ENCODE peak calls at places on chromosomes 7 and 10, in five cellular contexts. B is HL-60, G is fibroblast of mammary gland, A is mucosa of descending colon, W is aorta. M is an unnamed sample.

GRCh38 chr10:43048301-43049051 is 28.4 kb upstream of the RET start:
- DNase-seq in B (no peak), G (no peak), A (no peak), W (peak), M (peak)

GRCh38 chr10:17737021-17737965 is 14.7 kb upstream of the TMEM236 start:
- DNase-seq in B (no peak), G (peak), A (no peak), W (no peak), M (no peak)

GRCh38 chr10:103633846-103634245 is 140.3 kb downstream of the NEURL1 start:
- DNase-seq in B (no peak), G (no peak), A (no peak), W (no peak), M (peak)

GRCh38 chr10:110989016-110989415 is 69.6 kb downstream of the SHOC2 start:
- DNase-seq in B (no peak), G (peak), A (no peak), W (no peak), M (no peak)

GRCh38 chr10:33416209-33416608 is 81.7 kb upstream of the NRP1 start:
- DNase-seq in B (no peak), G (no peak), A (no peak), W (no peak), M (no peak)

GRCh38 chr7:26168458-26169023 is 16.5 kb downstream of the NFE2L3 start:
- DNase-seq in B (no peak), G (no peak), A (no peak), W (no peak), M (no peak)

GRCh38 chr10:28215930-28216329 is 86.9 kb downstream of the MPP7 start:
- DNase-seq in B (no peak), G (no peak), A (peak), W (no peak), M (no peak)

GRCh38 chr10:87622290-87623004 is 37.2 kb upstream of the PAPSS2 start:
- DNase-seq in B (no peak), G (no peak), A (no peak), W (no peak), M (no peak)

GRCh38 chr7:48089415-48089975 is 430 bp downstream of the UPP1 start:
- DNase-seq in B (no peak), G (no peak), A (no peak), W (no peak), M (peak)

GRCh38 chr10:114397651-114398145 is 6.6 kb downstream of the AFAP1L2 start:
- DNase-seq in B (no peak), G (no peak), A (no peak), W (no peak), M (no peak)

GRCh38 chr10:119667562-119668328 is 16.6 kb downstream of the BAG3 start:
- DNase-seq in B (no peak), G (peak), A (no peak), W (peak), M (no peak)

GRCh38 chr10:72981028-72981881 is 26.6 kb upstream of the PLA2G12B start:
- DNase-seq in B (no peak), G (no peak), A (no peak), W (no peak), M (no peak)

GRCh38 chr7:111756687-111757178 is 194.4 kb upstream of the IMMP2L start:
- DNase-seq in B (peak), G (peak), A (peak), W (peak), M (peak)

GRCh38 chr7:99554929-99555328 is 3.0 kb upstream of the FAM200A start:
- DNase-seq in B (no peak), G (no peak), A (no peak), W (no peak), M (no peak)

GRCh38 chr10:88508054-88508453 is 75.1 kb downstream of the RNLS start:
- DNase-seq in B (no peak), G (no peak), A (no peak), W (no peak), M (no peak)

GRCh38 chr7:34219153-34219552 is 313.8 kb downstream of the BMPER start:
- DNase-seq in B (no peak), G (no peak), A (no peak), W (no peak), M (no peak)

GRCh38 chr7:135330088-135330487 is 96.5 kb downstream of the STRA8 start:
- DNase-seq in B (no peak), G (no peak), A (no peak), W (no peak), M (no peak)

DNA sequence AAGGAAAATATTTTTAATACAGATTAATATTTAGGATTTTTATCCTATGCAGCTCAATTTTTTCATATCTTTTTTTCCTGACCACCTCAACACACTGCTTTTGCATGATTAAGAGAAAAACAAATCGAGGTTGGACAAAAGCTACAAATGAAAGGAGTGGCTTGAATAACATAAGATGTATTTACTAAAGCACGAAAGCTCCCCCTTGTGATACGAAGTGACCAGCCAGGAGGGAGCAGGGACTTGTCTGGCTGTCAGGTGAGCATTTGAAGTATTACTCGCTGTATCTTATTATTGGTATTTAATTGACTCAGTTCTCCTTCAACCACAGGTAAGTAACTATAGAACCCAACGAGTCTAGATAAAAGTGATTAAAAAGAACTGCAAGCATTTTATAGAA is 265.2 kb upstream of the PHF14 start:
- DNase-seq in B (no peak), G (no peak), A (no peak), W (no peak), M (no peak)
- H3K4me3 ChIP-seq in B (no peak), G (no peak), A (no peak), W (no peak), M (no peak)

DNA sequence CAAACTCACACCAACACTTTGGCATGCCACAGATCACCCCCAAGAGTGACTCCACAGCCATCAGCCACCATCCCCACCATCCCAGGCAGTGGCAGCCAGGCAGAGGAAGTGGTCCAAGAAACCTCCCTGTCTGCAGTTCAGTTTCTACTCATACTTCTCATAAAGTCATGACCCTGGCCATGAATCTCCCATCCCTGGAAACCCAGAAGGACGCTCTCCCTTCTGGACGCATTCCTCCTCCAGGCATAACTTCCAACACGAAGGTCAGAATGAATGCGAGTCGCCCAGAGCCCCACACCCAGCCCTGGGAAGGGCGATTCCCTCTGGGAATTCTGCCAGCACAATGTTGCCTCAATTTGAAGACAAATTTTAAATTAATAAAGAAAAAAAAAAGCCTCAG is 307.8 kb downstream of the FRMD4A start:
- DNase-seq in B (no peak), G (peak), A (no peak), W (no peak), M (no peak)
- H3K4me3 ChIP-seq in B (no peak), G (no peak), A (no peak), W (no peak), M (no peak)

GRCh38 chr7:12067156-12067831 is 143.8 kb upstream of the TMEM106B start:
- DNase-seq in B (no peak), G (peak), A (peak), W (no peak), M (no peak)

GRCh38 chr7:12069757-12070156 is 141.3 kb upstream of the TMEM106B start:
- DNase-seq in B (no peak), G (no peak), A (no peak), W (no peak), M (no peak)

GRCh38 chr7:12066004-12066403 is 145.1 kb upstream of the TMEM106B start:
- DNase-seq in B (no peak), G (no peak), A (no peak), W (no peak), M (no peak)

GRCh38 chr7:12064716-12065115 is 146.4 kb upstream of the TMEM106B start:
- DNase-seq in B (no peak), G (no peak), A (no peak), W (no peak), M (no peak)

DNA sequence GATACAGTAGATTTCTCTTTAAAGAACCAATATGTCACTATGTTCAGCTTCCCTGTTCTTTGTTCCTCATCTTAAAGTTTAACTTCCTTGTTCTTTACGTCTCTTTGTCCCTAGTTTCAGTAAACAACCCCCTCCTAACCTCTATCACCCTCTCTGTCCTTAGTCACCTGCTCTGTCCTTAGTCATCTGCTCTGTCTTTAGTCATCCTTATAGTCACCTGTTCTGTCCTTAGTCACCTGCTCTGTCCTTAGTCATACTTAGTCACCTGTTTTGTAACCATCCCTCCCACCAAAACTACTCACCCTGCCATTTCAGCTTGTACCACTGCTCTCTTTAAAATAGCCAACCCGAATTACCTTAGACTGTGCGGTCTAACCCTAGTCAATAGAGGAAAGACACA is 144.5 kb upstream of the TMEM106B start:
- DNase-seq in B (no peak), G (peak), A (no peak), W (no peak), M (no peak)
- H3K4me3 ChIP-seq in B (no peak), G (no peak), A (no peak), W (no peak), M (no peak)

GRCh38 chr10:71748671-71749191 is 24.6 kb downstream of the VSIR start:
- DNase-seq in B (peak), G (no peak), A (peak), W (peak), M (peak)
- H3K4me3 ChIP-seq in B (no peak), G (no peak), A (no peak), W (no peak), M (no peak)

M was measured in left lung.